ENCODE peak calls at places on chromosomes 1 and 21, in seven cellular contexts. R is fibroblast of pulmonary artery, U is type B pancreatic cell, Z is HepG2, E is heart right ventricle, K is omental fat pad, S is Calu3. M is an unnamed sample.
A peak's percentile ranks its signal among the peaks of the same experiment; 100 is the strongest.

GRCh38 chr1:77732090-77732489 is 27.6 kb downstream of the USP33 start:
- DNase-seq in K (no peak), U (no peak), E (no peak), Z (no peak), R (no peak), S (no peak), M (no peak)

GRCh38 chr1:96365596-96365995 is 356.0 kb upstream of the PTBP2 start:
- DNase-seq in K (no peak), S (no peak), E (no peak), R (peak; percentile 55), Z (no peak), U (no peak), M (no peak)

GRCh38 chr1:75328691-75329090 is 194.5 kb downstream of the LHX8 start:
- DNase-seq in U (no peak), E (no peak), S (no peak), Z (no peak), K (no peak), R (no peak), M (no peak)

GRCh38 chr1:153536618-153537375 is 1.0 kb upstream of the S100A6 start:
- DNase-seq in K (no peak), E (no peak), S (peak; percentile 59), R (no peak), U (no peak), Z (no peak), M (no peak)

GRCh38 chr21:42833439-42833815 is 45.9 kb downstream of the WDR4 start:
- DNase-seq in S (peak; percentile 36), R (no peak), Z (peak; percentile 25), K (no peak), U (no peak), E (no peak), M (no peak)

GRCh38 chr1:96370752-96371151 is 350.8 kb upstream of the PTBP2 start:
- DNase-seq in Z (no peak), R (peak; percentile 95), K (no peak), U (no peak), S (no peak), E (no peak), M (no peak)

GRCh38 chr1:23010734-23011449 is 4.8 kb downstream of the TEX46 start:
- DNase-seq in U (no peak), E (no peak), S (peak; percentile 37), Z (no peak), R (peak; percentile 55), K (no peak), M (no peak)

GRCh38 chr1:86696522-86696921 is 7.9 kb upstream of the SH3GLB1 start:
- DNase-seq in U (no peak), S (no peak), K (no peak), E (no peak), R (peak; percentile 75), Z (no peak), M (no peak)

GRCh38 chr1:118659646-118660045 is 328.5 kb downstream of the TBX15 start:
- DNase-seq in K (no peak), E (no peak), R (no peak), U (no peak), S (no peak), Z (no peak), M (no peak)

GRCh38 chr1:3409737-3410434 is 44.6 kb upstream of the ARHGEF16 start:
- DNase-seq in R (peak; percentile 41), K (no peak), E (peak; percentile 65), U (no peak), S (peak; percentile 72), Z (peak; percentile 58), M (no peak)

GRCh38 chr1:98256700-98257099 is 335.9 kb upstream of the DPYD start:
- DNase-seq in U (no peak), Z (no peak), E (no peak), R (no peak), K (no peak), S (no peak), M (no peak)

GRCh38 chr1:232335261-232335660 is 294.7 kb downstream of the SIPA1L2 start:
- DNase-seq in U (no peak), R (no peak), K (no peak), S (no peak), Z (no peak), E (no peak), M (no peak)

GRCh38 chr1:5509664-5510452 is 482.4 kb downstream of the NPHP4 start:
- DNase-seq in S (peak; percentile 67), Z (peak; percentile 9), R (peak; percentile 43), E (peak; percentile 69), U (peak; percentile 84), K (no peak), M (peak; percentile 64)

GRCh38 chr1:203117611-203118575 is 9.6 kb upstream of the ADORA1 start:
- DNase-seq in S (peak; percentile 92), K (peak; percentile 61), Z (peak; percentile 30), U (peak; percentile 89), E (peak; percentile 81), R (peak; percentile 72), M (no peak)

GRCh38 chr1:92804721-92805169 is 19.8 kb upstream of the EVI5 start:
- DNase-seq in E (peak; percentile 50), K (no peak), S (peak; percentile 73), Z (peak; percentile 41), U (no peak), R (peak; percentile 99), M (no peak)

GRCh38 chr1:43853161-43853921 is 80.3 kb upstream of the ARTN start:
- DNase-seq in S (peak; percentile 70), K (no peak), Z (no peak), E (peak; percentile 64), R (peak; percentile 73), U (no peak), M (peak; percentile 45)

GRCh38 chr1:59434336-59434735 is 137.4 kb downstream of the FGGY start:
- DNase-seq in R (no peak), K (no peak), S (no peak), U (no peak), E (no peak), Z (no peak), M (no peak)

GRCh38 chr1:199667079-199667478 is 360.4 kb upstream of the NR5A2 start:
- DNase-seq in E (no peak), Z (no peak), S (no peak), U (no peak), R (no peak), K (no peak), M (no peak)

GRCh38 chr1:202589190-202589680 is 121.0 kb downstream of the SYT2 start:
- DNase-seq in R (peak; percentile 99), U (no peak), Z (peak; percentile 88), S (peak; percentile 80), E (peak; percentile 81), K (peak; percentile 46), M (no peak)

GRCh38 chr1:112869895-112870294 is 86.1 kb downstream of the SLC16A1 start:
- DNase-seq in R (no peak), E (no peak), U (no peak), S (no peak), Z (no peak), K (no peak), M (no peak)

GRCh38 chr1:226951286-226952120 is 11.4 kb downstream of the COQ8A start:
- DNase-seq in S (no peak), E (no peak), R (no peak), Z (no peak), U (no peak), K (no peak), M (no peak)

GRCh38 chr1:241551759-241552638 is 19.8 kb downstream of the KMO start:
- DNase-seq in R (no peak), K (no peak), S (no peak), E (no peak), Z (no peak), U (no peak), M (peak; percentile 21)

GRCh38 chr1:12405325-12406217 is 175.7 kb downstream of the VPS13D start:
- DNase-seq in R (peak; percentile 56), K (peak; percentile 35), S (no peak), Z (peak; percentile 82), E (no peak), U (no peak), M (no peak)

GRCh38 chr1:181659348-181659957 is 176.1 kb downstream of the CACNA1E start:
- DNase-seq in Z (peak; percentile 61), E (no peak), S (no peak), R (no peak), K (no peak), U (no peak), M (no peak)

DNA sequence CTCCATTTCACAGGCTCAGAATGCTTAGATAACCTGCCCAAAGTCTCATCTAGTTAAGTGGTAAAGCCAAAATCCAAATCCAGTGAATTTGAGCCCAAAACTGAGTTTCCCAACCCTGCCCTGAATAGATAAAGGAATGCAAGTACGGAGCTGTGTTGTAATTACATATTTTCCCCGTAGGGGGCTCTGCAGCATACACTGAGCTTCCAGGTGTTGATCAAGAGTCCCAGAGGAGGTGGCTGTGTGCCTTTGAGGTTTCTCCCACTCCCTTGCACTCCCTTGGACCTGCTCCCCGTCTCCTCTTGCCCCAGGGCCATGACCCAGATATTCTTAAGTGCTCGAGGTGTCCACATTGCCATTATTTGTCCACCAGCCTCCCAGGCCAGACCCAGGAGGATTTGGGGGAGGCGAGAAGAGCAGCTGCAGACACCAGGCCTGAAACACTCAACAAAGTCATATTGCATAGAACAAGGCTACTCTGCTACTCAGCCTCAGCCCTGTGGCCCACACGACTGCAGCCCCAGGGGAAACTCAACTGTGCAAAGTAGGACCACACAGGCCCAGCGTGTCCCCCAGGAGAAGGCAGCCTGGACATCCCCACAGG is 18.4 kb upstream of the LY9 start:
- DNase-seq in R (peak; percentile 22), S (peak; percentile 58), K (no peak), E (no peak), Z (peak; percentile 27), U (no peak), M (no peak)
- TF ChIP-seq CTCF in R (peak; percentile 48), S (peak; percentile 68), K (no peak), E (no peak), Z (peak; percentile 60), U (peak; percentile 66), M (peak; percentile 53)

GRCh38 chr1:26784023-26784871 is 3.5 kb upstream of the PIGV start:
- DNase-seq in U (no peak), R (peak; percentile 86), S (no peak), Z (peak; percentile 99), K (no peak), E (peak; percentile 51), M (no peak)
- TF ChIP-seq CTCF in U (no peak), R (no peak), S (no peak), Z (peak; percentile 49), K (no peak), E (no peak), M (no peak)

GRCh38 chr1:91744973-91745648 is 140.8 kb downstream of the TGFBR3 start:
- DNase-seq in Z (peak; percentile 75), E (peak; percentile 30), K (no peak), R (peak; percentile 60), S (no peak), U (no peak), M (no peak)
- TF ChIP-seq CTCF in Z (peak; percentile 65), E (no peak), K (no peak), R (peak; percentile 4), S (no peak), U (no peak), M (no peak)

GRCh38 chr1:2053217-2053616 is 3.0 kb downstream of the PRKCZ start:
- DNase-seq in Z (no peak), K (no peak), U (no peak), R (no peak), E (peak; percentile 2), S (no peak), M (no peak)

GRCh38 chr1:2053784-2054376 is 3.7 kb downstream of the PRKCZ start:
- DNase-seq in S (no peak), U (no peak), E (peak; percentile 4), Z (no peak), R (no peak), K (no peak), M (no peak)

GRCh38 chr1:2056955-2057590 is 6.9 kb downstream of the PRKCZ start:
- DNase-seq in K (no peak), R (no peak), E (peak; percentile 6), Z (no peak), U (no peak), S (no peak), M (no peak)

GRCh38 chr1:2054560-2054959 is 4.3 kb downstream of the PRKCZ start:
- DNase-seq in E (peak; percentile 3), R (no peak), K (no peak), S (no peak), Z (no peak), U (no peak), M (no peak)

GRCh38 chr1:2055911-2056575 is 5.8 kb downstream of the PRKCZ start:
- DNase-seq in Z (no peak), R (no peak), U (no peak), E (peak; percentile 11), S (no peak), K (no peak), M (no peak)
- TF ChIP-seq CTCF in Z (peak; percentile 6), R (no peak), U (no peak), E (no peak), S (no peak), K (no peak), M (no peak)

M was measured in natural killer cell.